ENCODE peak calls at places on chromosomes 2 and 18, in four cellular contexts. L is left ventricle myocardium inferior, N is stomach, E is WERI-Rb-1. T is an unnamed sample.

GRCh38 chr18:50038448-50038847 is 156.5 kb downstream of the MYO5B start:
- DNase-seq in L (no peak), E (peak; percentile 14), N (no peak), T (no peak)

GRCh38 chr18:74264303-74265020 is 27.3 kb downstream of the CYB5A start:
- DNase-seq in E (no peak), L (no peak), N (no peak), T (no peak)

GRCh38 chr2:226701052-226701451 is 98.6 kb downstream of the IRS1 start:
- DNase-seq in E (no peak), N (no peak), L (no peak), T (no peak)

GRCh38 chr18:56097561-56098095 is 509.6 kb upstream of the TCF4 start:
- DNase-seq in L (no peak), N (no peak), E (no peak), T (no peak)

GRCh38 chr2:237431372-237431771 is 17.4 kb upstream of the COL6A3 start:
- DNase-seq in E (no peak), N (no peak), L (no peak), T (no peak)

GRCh38 chr2:69200107-69200520 is 186.9 kb downstream of the GFPT1 start:
- DNase-seq in E (no peak), N (no peak), L (no peak), T (no peak)

GRCh38 chr2:241530571-241530970 is 22.2 kb upstream of the STK25 start:
- DNase-seq in L (no peak), N (no peak), E (no peak), T (no peak)

GRCh38 chr2:223314831-223315230 is 262.8 kb downstream of the KCNE4 start:
- DNase-seq in N (no peak), E (no peak), L (no peak), T (no peak)

GRCh38 chr18:7733642-7734041 is 166.5 kb downstream of the PTPRM start:
- DNase-seq in E (no peak), N (no peak), L (no peak), T (no peak)

GRCh38 chr2:237998530-237998929 is 31.7 kb downstream of the UBE2F start:
- DNase-seq in E (no peak), N (no peak), L (no peak), T (no peak)

GRCh38 chr2:55511508-55512124 is 7.9 kb upstream of the CFAP36 start:
- DNase-seq in N (no peak), L (no peak), E (peak; percentile 46), T (peak; percentile 43)

GRCh38 chr2:69773201-69773600 is 31.3 kb downstream of the ANXA4 start:
- DNase-seq in L (no peak), N (no peak), E (no peak), T (no peak)

GRCh38 chr2:29570539-29570938 is 350.8 kb downstream of the ALK start:
- DNase-seq in N (no peak), L (no peak), E (no peak), T (no peak)

GRCh38 chr2:188798159-188798558 is 176.0 kb upstream of the COL3A1 start:
- DNase-seq in N (no peak), E (no peak), L (no peak), T (no peak)

GRCh38 chr2:112149194-112149593 is 11.0 kb downstream of the FBLN7 start:
- DNase-seq in E (no peak), L (no peak), N (no peak), T (no peak)

GRCh38 chr2:227450921-227451654 is 20.9 kb upstream of the AGFG1 start:
- DNase-seq in L (no peak), N (no peak), E (no peak), T (no peak)

GRCh38 chr18:75183973-75184372 is 25.0 kb downstream of the PTGR3 start:
- DNase-seq in L (no peak), E (no peak), N (no peak), T (no peak)

GRCh38 chr2:37653805-37654378 is 17.6 kb downstream of the CDC42EP3 start:
- DNase-seq in L (peak; percentile 79), N (no peak), E (peak; percentile 45), T (no peak)

GRCh38 chr2:100818606-100819364 is 1.2 kb upstream of the NPAS2 start:
- DNase-seq in E (peak; percentile 60), L (peak; percentile 68), N (peak; percentile 82), T (peak; percentile 86)
- H3K4me3 ChIP-seq in E (peak overlapping the region; percentile 53), L (peak overlapping the region; percentile 91), N (peak overlapping the region; percentile 87), T (peak overlapping the region; percentile 48)

GRCh38 chr2:26873584-26873983 is 25.7 kb downstream of the DPYSL5 start:
- DNase-seq in N (no peak), L (no peak), E (no peak), T (no peak)
- H3K27me3 ChIP-seq in N (no peaks in the 10 kb centered on the region), L (peaks cover 34% of the 10 kb centered on the region), E (no peaks in the 10 kb centered on the region), T (peaks cover 2% of the 10 kb centered on the region)

GRCh38 chr2:144383571-144383970 is 136.3 kb downstream of the ZEB2 start:
- DNase-seq in E (no peak), L (no peak), N (no peak), T (no peak)
- H3K4me3 ChIP-seq in E (no peak overlapping the region), L (no peak overlapping the region), N (no peak overlapping the region), T (no peak overlapping the region)

DNA sequence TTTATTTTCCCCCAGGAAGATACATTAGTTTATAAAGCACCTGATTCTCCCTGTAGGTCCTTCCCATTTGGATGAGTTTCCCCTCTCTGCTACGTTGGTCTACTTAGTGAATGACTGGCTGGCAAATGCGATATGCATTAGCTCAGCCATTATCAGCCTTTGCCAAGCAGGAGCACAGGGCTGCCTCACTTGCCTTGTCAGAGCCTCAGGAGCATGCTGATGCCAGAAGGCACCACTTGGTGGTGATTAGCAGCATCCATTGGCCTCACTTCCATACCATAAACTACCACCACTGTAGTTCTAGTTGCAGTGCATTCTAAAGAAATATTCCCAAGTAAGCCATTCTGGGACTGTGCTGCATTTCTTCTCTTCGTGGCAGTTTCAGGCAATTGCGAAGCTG is 442.8 kb upstream of the CHST9 start:
- DNase-seq in L (no peak), E (no peak), N (no peak), T (peak; percentile 2)
- H3K27me3 ChIP-seq in L (no peaks in the 10 kb centered on the region), E (no peaks in the 10 kb centered on the region), N (no peaks in the 10 kb centered on the region), T (no peaks in the 10 kb centered on the region)

DNA sequence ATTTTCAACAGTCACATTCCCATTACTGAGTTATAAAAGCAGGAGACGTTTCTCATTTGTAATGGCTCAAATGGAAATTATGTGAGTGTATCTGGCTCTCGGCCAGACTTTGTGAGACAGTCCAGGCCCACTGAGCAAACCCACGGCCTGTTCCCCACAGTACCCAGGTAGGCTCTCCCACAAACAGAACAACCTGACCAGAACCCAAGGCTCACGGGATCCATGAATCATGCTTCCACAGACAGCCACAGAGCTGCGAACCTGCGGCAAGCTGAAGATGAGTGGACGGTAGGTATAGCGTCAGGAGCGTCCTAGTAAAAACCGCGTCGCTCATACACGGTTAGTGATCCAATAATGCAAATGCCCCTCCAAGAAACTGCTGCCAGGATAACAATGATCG is 34.2 kb downstream of the NDUFA10 start:
- DNase-seq in L (no peak), E (no peak), N (no peak), T (no peak)
- H3K4me3 ChIP-seq in L (no peak overlapping the region), E (no peak overlapping the region), N (no peak overlapping the region), T (no peak overlapping the region)

GRCh38 chr2:11481789-11482472 is 16.0 kb upstream of the E2F6 start:
- DNase-seq in L (no peak), E (no peak), N (no peak), T (peak; percentile 65)
- H3K27me3 ChIP-seq in L (peaks cover 50% of the 10 kb centered on the region), E (no peaks in the 10 kb centered on the region), N (peaks cover 30% of the 10 kb centered on the region), T (peaks cover 24% of the 10 kb centered on the region)

T was measured in H7.